ENCODE peak calls at places on chromosomes 1 and 21, in ten cellular contexts. One of them, this sample, is unnamed.

GRCh38 chr1:98398649-98399048 is 262.9 kb upstream of the SNX7 start:
- DNase-seq in Peyer's patch: no peak
- DNase-seq in prostate gland: no peak
- DNase-seq in heart right ventricle: no peak
- DNase-seq in BE2C: no peak
- DNase-seq in upper lobe of right lung: no peak
- DNase-seq in SK-N-SH: no peak
- DNase-seq in cardiac muscle cell: peak; percentile 50
- DNase-seq in naive thymus-derived CD4-positive, alpha-beta T cell: no peak
- DNase-seq in A549: no peak
- DNase-seq in this sample: no peak

GRCh38 chr1:54277451-54278355 is 77.7 kb downstream of the MRPL37 start:
- DNase-seq in cardiac muscle cell: no peak
- DNase-seq in heart right ventricle: no peak
- DNase-seq in SK-N-SH: no peak
- DNase-seq in upper lobe of right lung: no peak
- DNase-seq in naive thymus-derived CD4-positive, alpha-beta T cell: no peak
- DNase-seq in Peyer's patch: no peak
- DNase-seq in BE2C: no peak
- DNase-seq in prostate gland: peak; percentile 78
- DNase-seq in A549: no peak
- DNase-seq in this sample: no peak

GRCh38 chr1:64055310-64055709 is 148.1 kb upstream of the UBE2U start:
- DNase-seq in cardiac muscle cell: no peak
- DNase-seq in Peyer's patch: no peak
- DNase-seq in BE2C: no peak
- DNase-seq in heart right ventricle: no peak
- DNase-seq in prostate gland: no peak
- DNase-seq in SK-N-SH: no peak
- DNase-seq in naive thymus-derived CD4-positive, alpha-beta T cell: no peak
- DNase-seq in upper lobe of right lung: no peak
- DNase-seq in A549: no peak
- DNase-seq in this sample: no peak

GRCh38 chr1:25990702-25991395 is 7.0 kb downstream of the PAFAH2 start:
- DNase-seq in A549: no peak
- DNase-seq in BE2C: no peak
- DNase-seq in Peyer's patch: no peak
- DNase-seq in upper lobe of right lung: no peak
- DNase-seq in naive thymus-derived CD4-positive, alpha-beta T cell: peak; percentile 58
- DNase-seq in heart right ventricle: no peak
- DNase-seq in prostate gland: no peak
- DNase-seq in SK-N-SH: no peak
- DNase-seq in cardiac muscle cell: no peak
- DNase-seq in this sample: no peak

GRCh38 chr1:9198538-9199361 is 35.8 kb upstream of the H6PD start:
- DNase-seq in heart right ventricle: peak; percentile 48
- DNase-seq in cardiac muscle cell: peak; percentile 58
- DNase-seq in BE2C: peak; percentile 41
- DNase-seq in naive thymus-derived CD4-positive, alpha-beta T cell: no peak
- DNase-seq in A549: no peak
- DNase-seq in prostate gland: no peak
- DNase-seq in SK-N-SH: peak; percentile 83
- DNase-seq in Peyer's patch: no peak
- DNase-seq in upper lobe of right lung: no peak
- DNase-seq in this sample: peak; percentile 71

GRCh38 chr1:26838474-26839338 is 12.2 kb downstream of the ZDHHC18 start:
- DNase-seq in A549: no peak
- DNase-seq in Peyer's patch: no peak
- DNase-seq in cardiac muscle cell: no peak
- DNase-seq in SK-N-SH: no peak
- DNase-seq in heart right ventricle: no peak
- DNase-seq in BE2C: no peak
- DNase-seq in naive thymus-derived CD4-positive, alpha-beta T cell: no peak
- DNase-seq in upper lobe of right lung: no peak
- DNase-seq in prostate gland: no peak
- DNase-seq in this sample: no peak

GRCh38 chr1:51843948-51844347 is 34.6 kb downstream of the NRDC start:
- DNase-seq in prostate gland: no peak
- DNase-seq in Peyer's patch: no peak
- DNase-seq in A549: no peak
- DNase-seq in naive thymus-derived CD4-positive, alpha-beta T cell: no peak
- DNase-seq in cardiac muscle cell: no peak
- DNase-seq in upper lobe of right lung: no peak
- DNase-seq in BE2C: no peak
- DNase-seq in SK-N-SH: peak; percentile 10
- DNase-seq in heart right ventricle: no peak
- DNase-seq in this sample: no peak

GRCh38 chr1:43776043-43776761 is 68.9 kb downstream of the ST3GAL3 start:
- DNase-seq in cardiac muscle cell: peak; percentile 63
- DNase-seq in heart right ventricle: no peak
- DNase-seq in SK-N-SH: no peak
- DNase-seq in BE2C: no peak
- DNase-seq in Peyer's patch: no peak
- DNase-seq in naive thymus-derived CD4-positive, alpha-beta T cell: no peak
- DNase-seq in prostate gland: no peak
- DNase-seq in A549: peak; percentile 21
- DNase-seq in upper lobe of right lung: no peak
- DNase-seq in this sample: no peak

GRCh38 chr1:221268295-221268694 is 389.1 kb downstream of the HLX start:
- DNase-seq in cardiac muscle cell: peak; percentile 58
- DNase-seq in naive thymus-derived CD4-positive, alpha-beta T cell: no peak
- DNase-seq in heart right ventricle: no peak
- DNase-seq in upper lobe of right lung: no peak
- DNase-seq in A549: no peak
- DNase-seq in prostate gland: no peak
- DNase-seq in BE2C: no peak
- DNase-seq in SK-N-SH: no peak
- DNase-seq in Peyer's patch: no peak
- DNase-seq in this sample: no peak

GRCh38 chr1:9735800-9736199 is 84.3 kb downstream of the PIK3CD start:
- DNase-seq in upper lobe of right lung: no peak
- DNase-seq in BE2C: no peak
- DNase-seq in prostate gland: no peak
- DNase-seq in heart right ventricle: no peak
- DNase-seq in SK-N-SH: no peak
- DNase-seq in cardiac muscle cell: no peak
- DNase-seq in Peyer's patch: no peak
- DNase-seq in naive thymus-derived CD4-positive, alpha-beta T cell: no peak
- DNase-seq in A549: no peak
- DNase-seq in this sample: no peak

GRCh38 chr1:167081594-167081993 is 8.6 kb downstream of the GPA33 start:
- DNase-seq in heart right ventricle: no peak
- DNase-seq in prostate gland: no peak
- DNase-seq in upper lobe of right lung: no peak
- DNase-seq in naive thymus-derived CD4-positive, alpha-beta T cell: no peak
- DNase-seq in Peyer's patch: no peak
- DNase-seq in cardiac muscle cell: no peak
- DNase-seq in A549: no peak
- DNase-seq in BE2C: no peak
- DNase-seq in SK-N-SH: no peak
- DNase-seq in this sample: no peak

GRCh38 chr21:39007532-39007931 is 175.7 kb downstream of the PSMG1 start:
- DNase-seq in prostate gland: peak; percentile 79
- DNase-seq in SK-N-SH: no peak
- DNase-seq in naive thymus-derived CD4-positive, alpha-beta T cell: no peak
- DNase-seq in A549: no peak
- DNase-seq in upper lobe of right lung: no peak
- DNase-seq in cardiac muscle cell: no peak
- DNase-seq in heart right ventricle: no peak
- DNase-seq in BE2C: no peak
- DNase-seq in Peyer's patch: no peak
- DNase-seq in this sample: no peak

GRCh38 chr21:44723177-44724131 is 12.1 kb upstream of the TSPEAR start:
- DNase-seq in A549: no peak
- DNase-seq in cardiac muscle cell: peak; percentile 7
- DNase-seq in BE2C: no peak
- DNase-seq in heart right ventricle: no peak
- DNase-seq in prostate gland: no peak
- DNase-seq in naive thymus-derived CD4-positive, alpha-beta T cell: peak; percentile 19
- DNase-seq in Peyer's patch: peak; percentile 46
- DNase-seq in SK-N-SH: no peak
- DNase-seq in upper lobe of right lung: no peak
- DNase-seq in this sample: no peak

GRCh38 chr1:234400773-234401172 is 27.5 kb downstream of the COA6 start:
- DNase-seq in upper lobe of right lung: no peak
- DNase-seq in prostate gland: no peak
- DNase-seq in Peyer's patch: no peak
- DNase-seq in BE2C: no peak
- DNase-seq in A549: no peak
- DNase-seq in cardiac muscle cell: peak; percentile 12
- DNase-seq in heart right ventricle: no peak
- DNase-seq in naive thymus-derived CD4-positive, alpha-beta T cell: peak; percentile 46
- DNase-seq in SK-N-SH: no peak
- DNase-seq in this sample: no peak

GRCh38 chr1:115545096-115545720 is 96.6 kb upstream of the VANGL1 start:
- DNase-seq in prostate gland: no peak
- DNase-seq in Peyer's patch: no peak
- DNase-seq in cardiac muscle cell: no peak
- DNase-seq in naive thymus-derived CD4-positive, alpha-beta T cell: no peak
- DNase-seq in upper lobe of right lung: no peak
- DNase-seq in A549: no peak
- DNase-seq in heart right ventricle: no peak
- DNase-seq in BE2C: no peak
- DNase-seq in SK-N-SH: no peak
- DNase-seq in this sample: no peak

GRCh38 chr1:59062743-59063142 is 234.2 kb upstream of the FGGY start:
- DNase-seq in A549: peak; percentile 22
- DNase-seq in naive thymus-derived CD4-positive, alpha-beta T cell: no peak
- DNase-seq in upper lobe of right lung: no peak
- DNase-seq in prostate gland: no peak
- DNase-seq in heart right ventricle: no peak
- DNase-seq in SK-N-SH: no peak
- DNase-seq in cardiac muscle cell: peak; percentile 84
- DNase-seq in BE2C: no peak
- DNase-seq in Peyer's patch: no peak
- DNase-seq in this sample: peak; percentile 54

GRCh38 chr21:27631471-27631870 is 664.6 kb upstream of the ADAMTS5 start:
- DNase-seq in naive thymus-derived CD4-positive, alpha-beta T cell: no peak
- DNase-seq in SK-N-SH: no peak
- DNase-seq in BE2C: no peak
- DNase-seq in cardiac muscle cell: peak; percentile 42
- DNase-seq in Peyer's patch: no peak
- DNase-seq in upper lobe of right lung: no peak
- DNase-seq in heart right ventricle: no peak
- DNase-seq in prostate gland: no peak
- DNase-seq in A549: no peak
- DNase-seq in this sample: no peak

GRCh38 chr1:232114985-232115384 is 488.4 kb downstream of the DISC1 start:
- DNase-seq in cardiac muscle cell: no peak
- DNase-seq in naive thymus-derived CD4-positive, alpha-beta T cell: no peak
- DNase-seq in heart right ventricle: no peak
- DNase-seq in upper lobe of right lung: no peak
- DNase-seq in prostate gland: no peak
- DNase-seq in Peyer's patch: no peak
- DNase-seq in A549: no peak
- DNase-seq in BE2C: no peak
- DNase-seq in SK-N-SH: peak; percentile 16
- DNase-seq in this sample: no peak

GRCh38 chr1:232110281-232111090 is 483.9 kb downstream of the DISC1 start:
- DNase-seq in A549: no peak
- DNase-seq in prostate gland: no peak
- DNase-seq in cardiac muscle cell: peak; percentile 43
- DNase-seq in SK-N-SH: no peak
- DNase-seq in Peyer's patch: no peak
- DNase-seq in naive thymus-derived CD4-positive, alpha-beta T cell: no peak
- DNase-seq in BE2C: no peak
- DNase-seq in upper lobe of right lung: no peak
- DNase-seq in heart right ventricle: no peak
- DNase-seq in this sample: peak; percentile 16

GRCh38 chr1:232108598-232108997 is 482.0 kb downstream of the DISC1 start:
- DNase-seq in heart right ventricle: no peak
- DNase-seq in A549: no peak
- DNase-seq in prostate gland: no peak
- DNase-seq in Peyer's patch: no peak
- DNase-seq in upper lobe of right lung: no peak
- DNase-seq in cardiac muscle cell: no peak
- DNase-seq in naive thymus-derived CD4-positive, alpha-beta T cell: no peak
- DNase-seq in BE2C: no peak
- DNase-seq in SK-N-SH: no peak
- DNase-seq in this sample: no peak

GRCh38 chr1:232111616-232112015 is 485.0 kb downstream of the DISC1 start:
- DNase-seq in BE2C: no peak
- DNase-seq in Peyer's patch: no peak
- DNase-seq in A549: no peak
- DNase-seq in naive thymus-derived CD4-positive, alpha-beta T cell: no peak
- DNase-seq in cardiac muscle cell: no peak
- DNase-seq in upper lobe of right lung: no peak
- DNase-seq in prostate gland: no peak
- DNase-seq in SK-N-SH: no peak
- DNase-seq in heart right ventricle: no peak
- DNase-seq in this sample: no peak
- H3K4me3 ChIP-seq in BE2C: no peak overlapping the region
- H3K4me3 ChIP-seq in Peyer's patch: no peak overlapping the region
- H3K4me3 ChIP-seq in A549: no peak overlapping the region
- H3K4me3 ChIP-seq in naive thymus-derived CD4-positive, alpha-beta T cell: no peak overlapping the region
- H3K4me3 ChIP-seq in cardiac muscle cell: no peak overlapping the region
- H3K4me3 ChIP-seq in upper lobe of right lung: no peak overlapping the region
- H3K4me3 ChIP-seq in prostate gland: no peak overlapping the region
- H3K4me3 ChIP-seq in SK-N-SH: no peak overlapping the region
- H3K4me3 ChIP-seq in heart right ventricle: no peak overlapping the region
- H3K4me3 ChIP-seq in this sample: no peak overlapping the region

GRCh38 chr1:82759035-82759434 is 958.3 kb downstream of the ADGRL2 start:
- DNase-seq in BE2C: no peak
- DNase-seq in Peyer's patch: no peak
- DNase-seq in prostate gland: no peak
- DNase-seq in upper lobe of right lung: no peak
- DNase-seq in A549: no peak
- DNase-seq in cardiac muscle cell: no peak
- DNase-seq in naive thymus-derived CD4-positive, alpha-beta T cell: no peak
- DNase-seq in heart right ventricle: no peak
- DNase-seq in SK-N-SH: no peak
- DNase-seq in this sample: no peak

GRCh38 chr1:82755671-82756070 is 954.9 kb downstream of the ADGRL2 start:
- DNase-seq in naive thymus-derived CD4-positive, alpha-beta T cell: no peak
- DNase-seq in Peyer's patch: no peak
- DNase-seq in BE2C: no peak
- DNase-seq in SK-N-SH: no peak
- DNase-seq in upper lobe of right lung: no peak
- DNase-seq in heart right ventricle: no peak
- DNase-seq in cardiac muscle cell: no peak
- DNase-seq in A549: no peak
- DNase-seq in prostate gland: no peak
- DNase-seq in this sample: no peak
- H3K9me3 ChIP-seq in naive thymus-derived CD4-positive, alpha-beta T cell: no peaks in the 10 kb centered on the region
- H3K9me3 ChIP-seq in Peyer's patch: no peaks in the 10 kb centered on the region
- H3K9me3 ChIP-seq in BE2C: no peaks in the 10 kb centered on the region
- H3K9me3 ChIP-seq in SK-N-SH: no peaks in the 10 kb centered on the region
- H3K9me3 ChIP-seq in upper lobe of right lung: no peaks in the 10 kb centered on the region
- H3K9me3 ChIP-seq in heart right ventricle: no peaks in the 10 kb centered on the region
- H3K9me3 ChIP-seq in cardiac muscle cell: no peaks in the 10 kb centered on the region
- H3K9me3 ChIP-seq in A549: no peaks in the 10 kb centered on the region
- H3K9me3 ChIP-seq in prostate gland: no peaks in the 10 kb centered on the region
- H3K9me3 ChIP-seq in this sample: no peaks in the 10 kb centered on the region

GRCh38 chr1:77686784-77687518 is 4.5 kb upstream of the ZZZ3 start:
- DNase-seq in SK-N-SH: no peak
- DNase-seq in naive thymus-derived CD4-positive, alpha-beta T cell: no peak
- DNase-seq in cardiac muscle cell: no peak
- DNase-seq in A549: no peak
- DNase-seq in BE2C: no peak
- DNase-seq in upper lobe of right lung: peak; percentile 66
- DNase-seq in heart right ventricle: peak; percentile 18
- DNase-seq in prostate gland: no peak
- DNase-seq in Peyer's patch: no peak
- DNase-seq in this sample: peak; percentile 16
- H3K4me3 ChIP-seq in SK-N-SH: no peak overlapping the region
- H3K4me3 ChIP-seq in naive thymus-derived CD4-positive, alpha-beta T cell: no peak overlapping the region
- H3K4me3 ChIP-seq in cardiac muscle cell: no peak overlapping the region
- H3K4me3 ChIP-seq in A549: no peak overlapping the region
- H3K4me3 ChIP-seq in BE2C: no peak overlapping the region
- H3K4me3 ChIP-seq in upper lobe of right lung: no peak overlapping the region
- H3K4me3 ChIP-seq in heart right ventricle: no peak overlapping the region
- H3K4me3 ChIP-seq in prostate gland: no peak overlapping the region
- H3K4me3 ChIP-seq in Peyer's patch: peak overlapping the region; percentile 34
- H3K4me3 ChIP-seq in this sample: no peak overlapping the region

GRCh38 chr1:152398812-152399698 is 15.0 kb downstream of the CRNN start:
- DNase-seq in A549: peak; percentile 66
- DNase-seq in prostate gland: no peak
- DNase-seq in cardiac muscle cell: peak; percentile 14
- DNase-seq in heart right ventricle: no peak
- DNase-seq in SK-N-SH: no peak
- DNase-seq in upper lobe of right lung: no peak
- DNase-seq in BE2C: no peak
- DNase-seq in Peyer's patch: no peak
- DNase-seq in naive thymus-derived CD4-positive, alpha-beta T cell: peak; percentile 0
- DNase-seq in this sample: no peak
- H3K9me3 ChIP-seq in A549: no peaks in the 10 kb centered on the region
- H3K9me3 ChIP-seq in prostate gland: no peaks in the 10 kb centered on the region
- H3K9me3 ChIP-seq in cardiac muscle cell: no peaks in the 10 kb centered on the region
- H3K9me3 ChIP-seq in heart right ventricle: no peaks in the 10 kb centered on the region
- H3K9me3 ChIP-seq in SK-N-SH: no peaks in the 10 kb centered on the region
- H3K9me3 ChIP-seq in upper lobe of right lung: no peaks in the 10 kb centered on the region
- H3K9me3 ChIP-seq in BE2C: no peaks in the 10 kb centered on the region
- H3K9me3 ChIP-seq in Peyer's patch: no peaks in the 10 kb centered on the region
- H3K9me3 ChIP-seq in naive thymus-derived CD4-positive, alpha-beta T cell: no peaks in the 10 kb centered on the region
- H3K9me3 ChIP-seq in this sample: no peaks in the 10 kb centered on the region

This sample was measured in hepatocyte.